ENCODE peak calls at places on chromosomes 2 and 18, in five cellular contexts. R is mesendoderm, M is HepG2, D is neuronal stem cell, B is mammary epithelial cell. Z is an unnamed sample. For H3K27me3, the result is how much of the 10 kb centered on the place peaks cover.

GRCh38 chr2:121136323-121136722 is 148.7 kb downstream of the TFCP2L1 start:
- DNase-seq in M (no peak), D (no peak), B (no peak), R (peak), Z (no peak)

GRCh38 chr2:70088508-70089219 is 1.4 kb downstream of the PCBP1 start:
- DNase-seq in D (no peak), B (no peak), R (peak), M (peak), Z (no peak)

GRCh38 chr2:109586687-109587086 is 27.1 kb downstream of the SEPTIN10 start:
- DNase-seq in M (no peak), R (no peak), D (no peak), B (no peak), Z (no peak)

GRCh38 chr2:45946023-45946422 is 294.5 kb downstream of the PRKCE start:
- DNase-seq in R (no peak), B (peak), D (no peak), M (no peak), Z (no peak)

GRCh38 chr18:46759885-46760284 is 3.0 kb upstream of the ST8SIA5 start:
- DNase-seq in R (no peak), D (no peak), B (no peak), M (no peak), Z (no peak)

GRCh38 chr2:80854831-80855230 is 550.3 kb upstream of the LRRTM1 start:
- DNase-seq in M (no peak), R (no peak), B (no peak), D (no peak), Z (no peak)

GRCh38 chr18:11497585-11497984 is 111.8 kb upstream of the SLC35G4 start:
- DNase-seq in D (no peak), R (no peak), B (peak), M (peak), Z (no peak)

GRCh38 chr2:82124629-82125028 is 1820.1 kb upstream of the LRRTM1 start:
- DNase-seq in B (no peak), M (no peak), D (no peak), R (no peak), Z (no peak)

GRCh38 chr2:158457826-158458616 is 1.3 kb downstream of the PKP4 start:
- DNase-seq in M (peak), R (peak), D (peak), B (peak), Z (peak)

GRCh38 chr2:187461294-187462261 is 13.5 kb upstream of the CALCRL start:
- DNase-seq in M (peak), B (no peak), D (no peak), R (no peak), Z (peak)

GRCh38 chr18:55076643-55077218 is 117.5 kb upstream of the CCDC68 start:
- DNase-seq in B (no peak), D (no peak), M (no peak), R (no peak), Z (no peak)

GRCh38 chr2:144467479-144468210 is 52.3 kb downstream of the ZEB2 start:
- DNase-seq in R (no peak), M (no peak), D (no peak), B (no peak), Z (no peak)

GRCh38 chr2:88489181-88489580 is 36.7 kb upstream of the FOXI3 start:
- DNase-seq in R (peak), B (no peak), M (no peak), D (no peak), Z (no peak)

GRCh38 chr2:176088937-176089842 is 3.3 kb upstream of the HOXD13 start:
- DNase-seq in B (no peak), D (no peak), R (no peak), M (no peak), Z (no peak)
- H3K27me3 ChIP-seq in B (half or more), D (half or more), R (half or more), M (half or more), Z (half or more)

DNA sequence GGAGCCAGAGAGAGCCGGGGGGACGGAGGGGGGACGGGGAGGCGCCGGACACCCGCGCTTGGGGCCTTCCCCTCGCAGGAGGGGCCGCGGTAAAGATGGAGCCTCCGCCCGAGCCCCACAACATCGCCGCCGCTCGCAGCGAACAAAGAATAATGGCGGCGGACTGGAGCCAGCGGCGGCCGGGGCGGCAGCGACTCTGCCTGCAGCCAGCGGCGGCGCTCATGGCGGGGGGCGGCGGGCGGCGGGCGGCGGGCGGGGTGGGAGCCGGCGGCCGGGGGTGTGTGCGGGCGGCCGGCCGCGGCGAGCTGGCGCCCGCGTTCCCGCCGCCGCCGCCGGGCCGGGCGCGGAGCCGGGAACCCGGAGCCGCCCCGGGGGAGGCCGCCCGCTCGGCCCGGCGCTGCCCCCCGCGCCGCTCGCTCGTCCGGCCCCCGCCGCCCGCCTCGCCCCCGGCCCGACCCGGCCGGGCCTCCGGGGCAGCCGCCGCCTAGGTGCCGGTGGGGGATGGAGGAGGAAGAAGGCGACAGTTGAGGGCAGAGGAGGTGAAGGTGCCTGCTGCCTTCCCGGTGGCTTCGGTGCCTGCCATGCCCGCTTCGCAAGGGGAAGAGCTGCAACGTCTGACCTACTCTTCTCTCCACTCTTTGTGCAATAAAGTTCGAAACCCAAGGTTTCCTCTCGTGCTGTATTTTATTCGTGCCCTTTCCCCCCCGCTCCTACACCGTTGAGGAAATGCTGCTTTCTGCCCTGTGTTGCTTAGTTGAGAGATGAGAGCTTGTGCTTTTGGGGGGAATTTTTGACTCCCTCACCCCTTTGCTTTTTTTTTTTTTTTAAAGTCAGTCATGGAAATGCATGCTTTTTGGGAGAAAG is 630 bp downstream of the CREB1 start:
- DNase-seq in M (peak), R (peak), B (peak), D (no peak), Z (peak)
- H3K9ac ChIP-seq in M (peak), R (peak), B (peak), D (peak), Z (peak)

DNA sequence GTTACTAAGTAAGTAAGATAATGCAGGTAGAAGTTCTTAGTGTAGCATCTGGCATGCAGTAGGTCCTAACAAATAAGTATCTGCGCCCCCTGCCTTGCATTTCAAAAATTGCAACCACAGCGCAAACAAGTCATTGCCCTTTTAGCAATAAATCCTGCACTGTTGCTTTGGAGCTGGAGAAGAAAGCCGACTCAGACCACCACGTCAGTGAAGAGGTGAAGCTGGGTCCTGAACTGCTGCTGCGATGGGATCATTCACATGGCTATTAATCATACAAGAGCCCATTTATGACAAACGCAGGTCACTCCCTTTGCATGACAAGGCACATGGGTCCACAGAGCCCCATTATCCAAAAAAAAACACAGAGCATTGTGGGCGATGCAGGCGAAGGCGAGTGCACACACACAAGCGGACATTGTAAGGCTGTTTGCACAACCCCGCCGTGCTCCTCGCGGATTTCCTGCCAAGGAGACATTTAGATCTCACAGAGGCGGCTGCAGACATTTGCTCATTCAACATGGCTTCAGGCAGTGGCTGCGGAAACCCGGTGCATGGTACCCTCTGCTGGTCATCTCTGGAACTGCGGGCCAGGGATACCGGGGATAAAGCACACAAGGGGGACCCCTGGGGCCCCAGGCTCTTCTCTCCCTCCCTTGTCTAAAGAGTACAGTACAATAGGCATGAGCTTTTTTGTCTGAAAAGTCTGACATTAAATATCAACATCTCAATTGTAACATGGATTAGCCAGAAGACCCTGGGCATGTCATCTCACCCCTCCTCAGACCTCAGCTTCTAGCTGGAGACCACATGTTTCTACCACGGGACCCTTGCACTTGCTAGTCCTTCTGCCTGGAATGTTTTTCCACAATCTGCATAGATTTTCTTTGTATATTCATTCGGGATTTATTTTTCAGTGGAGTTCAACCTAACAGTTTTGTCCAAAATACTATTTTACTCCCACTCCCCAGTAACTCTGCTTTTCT is 56.7 kb downstream of the CYRIA start:
- DNase-seq in R (peak), B (peak), D (peak), M (peak), Z (peak)
- H3K4me3 ChIP-seq in R (peak), B (peak), D (peak), M (peak), Z (peak)

GRCh38 chr2:177667626-177668025 is 275.1 kb downstream of the AGPS start:
- DNase-seq in D (no peak), B (peak), R (peak), M (no peak), Z (no peak)
- H3K27me3 ChIP-seq in D (under half), B (under half), R (under half), M (under half), Z (under half)

GRCh38 chr2:131418625-131419024 is 54.7 kb upstream of the RAB6D start:
- DNase-seq in M (no peak), R (no peak), B (no peak), D (no peak), Z (no peak)
- H3K9ac ChIP-seq in M (no peak), R (no peak), B (no peak), D (no peak), Z (no peak)